ENCODE peak calls at places on chromosome 19, in ten cellular contexts. K is glutamatergic neuron; B is stimulated activated CD8-positive, alpha-beta memory T cell treated with anti-CD3 and anti-CD28 coated beads, Interleukin-7, amount 100 ng/mL, for 24 hours; I is NCI-H69; P is HEK293T; A is mesendoderm; D is Right ventricle myocardium superior; Q is COLO829; J is central memory CD4-positive, alpha-beta T cell; N is HS-27A. U is an unnamed sample.

GRCh38 chr19:45403781-45404556 is 900 bp downstream of the PPP1R13L start:
- DNase-seq in K (peak; percentile 60), B (peak; percentile 35), I (peak; percentile 76), P (peak; percentile 46), A (peak; percentile 95), D (peak; percentile 82), Q (no peak), J (peak; percentile 48), N (no peak), U (peak; percentile 97)

GRCh38 chr19:3403489-3404323 is 37.3 kb downstream of the NFIC start:
- DNase-seq in K (no peak), B (no peak), I (peak; percentile 50), P (no peak), A (no peak), D (peak; percentile 93), Q (peak; percentile 51), J (no peak), N (no peak), U (peak; percentile 70)

GRCh38 chr19:16199275-16199932 is 1.7 kb downstream of the AP1M1 start:
- DNase-seq in K (no peak), B (no peak), I (no peak), P (peak; percentile 0), A (no peak), D (peak; percentile 26), Q (no peak), J (no peak), N (no peak), U (no peak)

GRCh38 chr19:35995655-35995993 is 636 bp downstream of the SDHAF1 start:
- DNase-seq in K (peak; percentile 50), B (no peak), I (peak; percentile 61), P (peak; percentile 53), A (peak; percentile 82), D (peak; percentile 56), Q (peak; percentile 26), J (no peak), N (no peak), U (peak; percentile 87)

GRCh38 chr19:2308114-2308556 is at the start of gene LINGO3:
- DNase-seq in K (no peak), B (no peak), I (peak; percentile 81), P (peak; percentile 44), A (no peak), D (no peak), Q (no peak), J (no peak), N (no peak), U (no peak)

GRCh38 chr19:54530866-54531265 is 28.2 kb downstream of the LAIR2 start:
- DNase-seq in K (no peak), B (no peak), I (no peak), P (no peak), A (no peak), D (no peak), Q (no peak), J (no peak), N (no peak), U (no peak)

GRCh38 chr19:49080392-49080791 is 4.9 kb upstream of the SNRNP70 start:
- DNase-seq in K (no peak), B (no peak), I (no peak), P (no peak), A (no peak), D (no peak), Q (no peak), J (no peak), N (no peak), U (no peak)

GRCh38 chr19:17841810-17842662 is 5.7 kb downstream of the JAK3 start:
- DNase-seq in K (peak; percentile 96), B (peak; percentile 62), I (peak; percentile 95), P (peak; percentile 97), A (peak; percentile 98), D (peak; percentile 80), Q (peak; percentile 100), J (no peak), N (no peak), U (peak; percentile 100)

GRCh38 chr19:49114630-49115363 is 627 bp downstream of the LIN7B start:
- DNase-seq in K (peak; percentile 74), B (no peak), I (peak; percentile 70), P (peak; percentile 47), A (peak; percentile 75), D (peak; percentile 80), Q (no peak), J (peak; percentile 30), N (no peak), U (peak; percentile 88)

GRCh38 chr19:40150170-40150569 is 41.1 kb upstream of the MAP3K10 start:
- DNase-seq in K (no peak), B (no peak), I (no peak), P (no peak), A (no peak), D (no peak), Q (no peak), J (no peak), N (no peak), U (no peak)

GRCh38 chr19:39047076-39047475 is 14.7 kb upstream of the FBXO27 start:
- DNase-seq in K (no peak), B (no peak), I (no peak), P (no peak), A (no peak), D (no peak), Q (no peak), J (no peak), N (no peak), U (no peak)

GRCh38 chr19:30227071-30227621 is 145.0 kb upstream of the ZNF536 start:
- DNase-seq in K (no peak), B (no peak), I (no peak), P (no peak), A (peak; percentile 30), D (no peak), Q (no peak), J (no peak), N (no peak), U (peak; percentile 70)

GRCh38 chr19:15318241-15318691 is 14.1 kb downstream of the BRD4 start:
- DNase-seq in K (no peak), B (no peak), I (no peak), P (no peak), A (no peak), D (no peak), Q (no peak), J (peak; percentile 25), N (no peak), U (no peak)

GRCh38 chr19:13633109-13633508 is 126.8 kb upstream of the CACNA1A start:
- DNase-seq in K (peak; percentile 75), B (no peak), I (peak; percentile 100), P (peak; percentile 39), A (no peak), D (no peak), Q (peak; percentile 14), J (no peak), N (no peak), U (no peak)

GRCh38 chr19:29503140-29503758 is 22.5 kb upstream of the VSTM2B start:
- DNase-seq in K (no peak), B (no peak), I (no peak), P (no peak), A (no peak), D (no peak), Q (no peak), J (no peak), N (no peak), U (no peak)

GRCh38 chr19:6761053-6761676 is 6.1 kb downstream of the SH2D3A start:
- DNase-seq in K (no peak), B (no peak), I (no peak), P (peak; percentile 55), A (peak; percentile 62), D (no peak), Q (no peak), J (no peak), N (no peak), U (peak; percentile 73)

GRCh38 chr19:13396256-13397080 is 109.8 kb downstream of the CACNA1A start:
- DNase-seq in K (peak; percentile 73), B (no peak), I (peak; percentile 14), P (peak; percentile 74), A (peak; percentile 94), D (peak; percentile 66), Q (peak; percentile 82), J (no peak), N (no peak), U (peak; percentile 92)

U was measured in endodermal cell.